ENCODE peak calls at places on chromosome 12, in six cellular contexts. One of them, this sample, is unnamed.

GRCh38 chr12:27984275-27984674 is 11.7 kb upstream of the PTHLH start:
- DNase-seq in HEK293T: no peak
- DNase-seq in activated naive CD4-positive, alpha-beta T cell treated with Interleukin-2 at 50 U/mL for 16 hours: no peak
- DNase-seq in OCI-M1: peak; percentile 60
- DNase-seq in stimulated activated CD4-positive, alpha-beta T cell treated with anti-CD3 and anti-CD28 coated beads, TNF-alpha, amount 100 ng/mL, for 1 hour: no peak
- DNase-seq in nephron progenitor cell: no peak
- DNase-seq in this sample: no peak

GRCh38 chr12:84994436-84994835 is 41.6 kb downstream of the TSPAN19 start:
- DNase-seq in HEK293T: no peak
- DNase-seq in activated naive CD4-positive, alpha-beta T cell treated with Interleukin-2 at 50 U/mL for 16 hours: no peak
- DNase-seq in OCI-M1: no peak
- DNase-seq in stimulated activated CD4-positive, alpha-beta T cell treated with anti-CD3 and anti-CD28 coated beads, TNF-alpha, amount 100 ng/mL, for 1 hour: no peak
- DNase-seq in nephron progenitor cell: no peak
- DNase-seq in this sample: no peak

GRCh38 chr12:4116251-4117111 is 157.1 kb upstream of the CCND2 start:
- DNase-seq in HEK293T: no peak
- DNase-seq in activated naive CD4-positive, alpha-beta T cell treated with Interleukin-2 at 50 U/mL for 16 hours: no peak
- DNase-seq in OCI-M1: no peak
- DNase-seq in stimulated activated CD4-positive, alpha-beta T cell treated with anti-CD3 and anti-CD28 coated beads, TNF-alpha, amount 100 ng/mL, for 1 hour: no peak
- DNase-seq in nephron progenitor cell: no peak
- DNase-seq in this sample: no peak

GRCh38 chr12:6378709-6379427 is 3.5 kb upstream of the SCNN1A start:
- DNase-seq in HEK293T: no peak
- DNase-seq in activated naive CD4-positive, alpha-beta T cell treated with Interleukin-2 at 50 U/mL for 16 hours: no peak
- DNase-seq in OCI-M1: no peak
- DNase-seq in stimulated activated CD4-positive, alpha-beta T cell treated with anti-CD3 and anti-CD28 coated beads, TNF-alpha, amount 100 ng/mL, for 1 hour: no peak
- DNase-seq in nephron progenitor cell: no peak
- DNase-seq in this sample: no peak

GRCh38 chr12:130013771-130014484 is 110.1 kb upstream of the TMEM132D start:
- DNase-seq in HEK293T: peak; percentile 81
- DNase-seq in activated naive CD4-positive, alpha-beta T cell treated with Interleukin-2 at 50 U/mL for 16 hours: no peak
- DNase-seq in OCI-M1: peak; percentile 53
- DNase-seq in stimulated activated CD4-positive, alpha-beta T cell treated with anti-CD3 and anti-CD28 coated beads, TNF-alpha, amount 100 ng/mL, for 1 hour: no peak
- DNase-seq in nephron progenitor cell: peak; percentile 89
- DNase-seq in this sample: peak; percentile 20

GRCh38 chr12:26810330-26810729 is 22.7 kb downstream of the ITPR2 start:
- DNase-seq in HEK293T: no peak
- DNase-seq in activated naive CD4-positive, alpha-beta T cell treated with Interleukin-2 at 50 U/mL for 16 hours: no peak
- DNase-seq in OCI-M1: no peak
- DNase-seq in stimulated activated CD4-positive, alpha-beta T cell treated with anti-CD3 and anti-CD28 coated beads, TNF-alpha, amount 100 ng/mL, for 1 hour: no peak
- DNase-seq in nephron progenitor cell: no peak
- DNase-seq in this sample: no peak

GRCh38 chr12:55847033-55847432 is 4.3 kb upstream of the MMP19 start:
- DNase-seq in HEK293T: no peak
- DNase-seq in activated naive CD4-positive, alpha-beta T cell treated with Interleukin-2 at 50 U/mL for 16 hours: no peak
- DNase-seq in OCI-M1: peak; percentile 32
- DNase-seq in stimulated activated CD4-positive, alpha-beta T cell treated with anti-CD3 and anti-CD28 coated beads, TNF-alpha, amount 100 ng/mL, for 1 hour: no peak
- DNase-seq in nephron progenitor cell: no peak
- DNase-seq in this sample: no peak

GRCh38 chr12:15320881-15321280 is 1.4 kb upstream of the PTPRO start:
- DNase-seq in HEK293T: no peak
- DNase-seq in activated naive CD4-positive, alpha-beta T cell treated with Interleukin-2 at 50 U/mL for 16 hours: no peak
- DNase-seq in OCI-M1: no peak
- DNase-seq in stimulated activated CD4-positive, alpha-beta T cell treated with anti-CD3 and anti-CD28 coated beads, TNF-alpha, amount 100 ng/mL, for 1 hour: no peak
- DNase-seq in nephron progenitor cell: no peak
- DNase-seq in this sample: no peak

GRCh38 chr12:2291182-2291832 is 238.5 kb downstream of the CACNA1C start:
- DNase-seq in HEK293T: peak; percentile 82
- DNase-seq in activated naive CD4-positive, alpha-beta T cell treated with Interleukin-2 at 50 U/mL for 16 hours: peak; percentile 16
- DNase-seq in OCI-M1: peak; percentile 71
- DNase-seq in stimulated activated CD4-positive, alpha-beta T cell treated with anti-CD3 and anti-CD28 coated beads, TNF-alpha, amount 100 ng/mL, for 1 hour: no peak
- DNase-seq in nephron progenitor cell: peak; percentile 47
- DNase-seq in this sample: peak; percentile 30

GRCh38 chr12:27998170-27999110 is 25.9 kb upstream of the PTHLH start:
- DNase-seq in HEK293T: no peak
- DNase-seq in activated naive CD4-positive, alpha-beta T cell treated with Interleukin-2 at 50 U/mL for 16 hours: no peak
- DNase-seq in OCI-M1: peak; percentile 22
- DNase-seq in stimulated activated CD4-positive, alpha-beta T cell treated with anti-CD3 and anti-CD28 coated beads, TNF-alpha, amount 100 ng/mL, for 1 hour: no peak
- DNase-seq in nephron progenitor cell: no peak
- DNase-seq in this sample: no peak

GRCh38 chr12:47776471-47777143 is 3.6 kb downstream of the SLC48A1 start:
- DNase-seq in HEK293T: no peak
- DNase-seq in activated naive CD4-positive, alpha-beta T cell treated with Interleukin-2 at 50 U/mL for 16 hours: no peak
- DNase-seq in OCI-M1: peak; percentile 75
- DNase-seq in stimulated activated CD4-positive, alpha-beta T cell treated with anti-CD3 and anti-CD28 coated beads, TNF-alpha, amount 100 ng/mL, for 1 hour: no peak
- DNase-seq in nephron progenitor cell: no peak
- DNase-seq in this sample: no peak

GRCh38 chr12:12265571-12266388 is 1.1 kb downstream of the LRP6 start:
- DNase-seq in HEK293T: peak; percentile 13
- DNase-seq in activated naive CD4-positive, alpha-beta T cell treated with Interleukin-2 at 50 U/mL for 16 hours: no peak
- DNase-seq in OCI-M1: peak; percentile 41
- DNase-seq in stimulated activated CD4-positive, alpha-beta T cell treated with anti-CD3 and anti-CD28 coated beads, TNF-alpha, amount 100 ng/mL, for 1 hour: no peak
- DNase-seq in nephron progenitor cell: no peak
- DNase-seq in this sample: peak; percentile 27

GRCh38 chr12:5085896-5086295 is 42.2 kb downstream of the KCNA5 start:
- DNase-seq in HEK293T: no peak
- DNase-seq in activated naive CD4-positive, alpha-beta T cell treated with Interleukin-2 at 50 U/mL for 16 hours: no peak
- DNase-seq in OCI-M1: no peak
- DNase-seq in stimulated activated CD4-positive, alpha-beta T cell treated with anti-CD3 and anti-CD28 coated beads, TNF-alpha, amount 100 ng/mL, for 1 hour: no peak
- DNase-seq in nephron progenitor cell: no peak
- DNase-seq in this sample: no peak

GRCh38 chr12:118404876-118405521 is 28.6 kb downstream of the SUDS3 start:
- DNase-seq in HEK293T: peak; percentile 45
- DNase-seq in activated naive CD4-positive, alpha-beta T cell treated with Interleukin-2 at 50 U/mL for 16 hours: peak; percentile 48
- DNase-seq in OCI-M1: peak; percentile 83
- DNase-seq in stimulated activated CD4-positive, alpha-beta T cell treated with anti-CD3 and anti-CD28 coated beads, TNF-alpha, amount 100 ng/mL, for 1 hour: no peak
- DNase-seq in nephron progenitor cell: peak; percentile 69
- DNase-seq in this sample: peak; percentile 59

GRCh38 chr12:127588224-127588623 is 678.7 kb upstream of the TMEM132C start:
- DNase-seq in HEK293T: no peak
- DNase-seq in activated naive CD4-positive, alpha-beta T cell treated with Interleukin-2 at 50 U/mL for 16 hours: no peak
- DNase-seq in OCI-M1: no peak
- DNase-seq in stimulated activated CD4-positive, alpha-beta T cell treated with anti-CD3 and anti-CD28 coated beads, TNF-alpha, amount 100 ng/mL, for 1 hour: no peak
- DNase-seq in nephron progenitor cell: no peak
- DNase-seq in this sample: no peak

GRCh38 chr12:2783936-2784600 is 10.7 kb upstream of the FKBP4 start:
- DNase-seq in HEK293T: peak; percentile 81
- DNase-seq in activated naive CD4-positive, alpha-beta T cell treated with Interleukin-2 at 50 U/mL for 16 hours: peak; percentile 42
- DNase-seq in OCI-M1: peak; percentile 65
- DNase-seq in stimulated activated CD4-positive, alpha-beta T cell treated with anti-CD3 and anti-CD28 coated beads, TNF-alpha, amount 100 ng/mL, for 1 hour: no peak
- DNase-seq in nephron progenitor cell: peak; percentile 73
- DNase-seq in this sample: peak; percentile 76

GRCh38 chr12:6193853-6194815 is 6.1 kb upstream of the CD9 start:
- DNase-seq in HEK293T: no peak
- DNase-seq in activated naive CD4-positive, alpha-beta T cell treated with Interleukin-2 at 50 U/mL for 16 hours: no peak
- DNase-seq in OCI-M1: peak; percentile 25
- DNase-seq in stimulated activated CD4-positive, alpha-beta T cell treated with anti-CD3 and anti-CD28 coated beads, TNF-alpha, amount 100 ng/mL, for 1 hour: no peak
- DNase-seq in nephron progenitor cell: no peak
- DNase-seq in this sample: no peak

GRCh38 chr12:558595-558994 is 98.9 kb downstream of the B4GALNT3 start:
- DNase-seq in HEK293T: no peak
- DNase-seq in activated naive CD4-positive, alpha-beta T cell treated with Interleukin-2 at 50 U/mL for 16 hours: no peak
- DNase-seq in OCI-M1: no peak
- DNase-seq in stimulated activated CD4-positive, alpha-beta T cell treated with anti-CD3 and anti-CD28 coated beads, TNF-alpha, amount 100 ng/mL, for 1 hour: no peak
- DNase-seq in nephron progenitor cell: no peak
- DNase-seq in this sample: no peak

GRCh38 chr12:56190695-56191155 is 1.4 kb upstream of the SMARCC2 start:
- DNase-seq in HEK293T: no peak
- DNase-seq in activated naive CD4-positive, alpha-beta T cell treated with Interleukin-2 at 50 U/mL for 16 hours: no peak
- DNase-seq in OCI-M1: peak; percentile 65
- DNase-seq in stimulated activated CD4-positive, alpha-beta T cell treated with anti-CD3 and anti-CD28 coated beads, TNF-alpha, amount 100 ng/mL, for 1 hour: no peak
- DNase-seq in nephron progenitor cell: no peak
- DNase-seq in this sample: no peak

GRCh38 chr12:2677142-2677880 is 117.5 kb upstream of the FKBP4 start:
- DNase-seq in HEK293T: no peak
- DNase-seq in activated naive CD4-positive, alpha-beta T cell treated with Interleukin-2 at 50 U/mL for 16 hours: no peak
- DNase-seq in OCI-M1: no peak
- DNase-seq in stimulated activated CD4-positive, alpha-beta T cell treated with anti-CD3 and anti-CD28 coated beads, TNF-alpha, amount 100 ng/mL, for 1 hour: no peak
- DNase-seq in nephron progenitor cell: no peak
- DNase-seq in this sample: no peak

GRCh38 chr12:16119618-16120017 is 157.9 kb downstream of the SLC15A5 start:
- DNase-seq in HEK293T: no peak
- DNase-seq in activated naive CD4-positive, alpha-beta T cell treated with Interleukin-2 at 50 U/mL for 16 hours: no peak
- DNase-seq in OCI-M1: no peak
- DNase-seq in stimulated activated CD4-positive, alpha-beta T cell treated with anti-CD3 and anti-CD28 coated beads, TNF-alpha, amount 100 ng/mL, for 1 hour: no peak
- DNase-seq in nephron progenitor cell: no peak
- DNase-seq in this sample: no peak

GRCh38 chr12:65306603-65307501 is 28.4 kb downstream of the MSRB3 start:
- DNase-seq in HEK293T: peak; percentile 30
- DNase-seq in activated naive CD4-positive, alpha-beta T cell treated with Interleukin-2 at 50 U/mL for 16 hours: no peak
- DNase-seq in OCI-M1: peak; percentile 65
- DNase-seq in stimulated activated CD4-positive, alpha-beta T cell treated with anti-CD3 and anti-CD28 coated beads, TNF-alpha, amount 100 ng/mL, for 1 hour: no peak
- DNase-seq in nephron progenitor cell: peak; percentile 47
- DNase-seq in this sample: no peak

GRCh38 chr12:53758081-53758769 is 6.4 kb upstream of the CISTR start:
- DNase-seq in HEK293T: no peak
- DNase-seq in activated naive CD4-positive, alpha-beta T cell treated with Interleukin-2 at 50 U/mL for 16 hours: no peak
- DNase-seq in OCI-M1: no peak
- DNase-seq in stimulated activated CD4-positive, alpha-beta T cell treated with anti-CD3 and anti-CD28 coated beads, TNF-alpha, amount 100 ng/mL, for 1 hour: no peak
- DNase-seq in nephron progenitor cell: no peak
- DNase-seq in this sample: no peak

GRCh38 chr12:68896881-68897540 is 36.0 kb downstream of the CPM start:
- DNase-seq in HEK293T: no peak
- DNase-seq in activated naive CD4-positive, alpha-beta T cell treated with Interleukin-2 at 50 U/mL for 16 hours: no peak
- DNase-seq in OCI-M1: no peak
- DNase-seq in stimulated activated CD4-positive, alpha-beta T cell treated with anti-CD3 and anti-CD28 coated beads, TNF-alpha, amount 100 ng/mL, for 1 hour: no peak
- DNase-seq in nephron progenitor cell: no peak
- DNase-seq in this sample: no peak

GRCh38 chr12:94832780-94833760 is 170.4 kb downstream of the NDUFA12 start:
- DNase-seq in HEK293T: peak; percentile 63
- DNase-seq in activated naive CD4-positive, alpha-beta T cell treated with Interleukin-2 at 50 U/mL for 16 hours: no peak
- DNase-seq in OCI-M1: no peak
- DNase-seq in stimulated activated CD4-positive, alpha-beta T cell treated with anti-CD3 and anti-CD28 coated beads, TNF-alpha, amount 100 ng/mL, for 1 hour: no peak
- DNase-seq in nephron progenitor cell: peak; percentile 43
- DNase-seq in this sample: no peak

GRCh38 chr12:8817856-8818255 is 4.6 kb upstream of the A2ML1 start:
- DNase-seq in HEK293T: no peak
- DNase-seq in activated naive CD4-positive, alpha-beta T cell treated with Interleukin-2 at 50 U/mL for 16 hours: no peak
- DNase-seq in OCI-M1: no peak
- DNase-seq in stimulated activated CD4-positive, alpha-beta T cell treated with anti-CD3 and anti-CD28 coated beads, TNF-alpha, amount 100 ng/mL, for 1 hour: no peak
- DNase-seq in nephron progenitor cell: no peak
- DNase-seq in this sample: no peak

GRCh38 chr12:68317047-68317667 is 15.0 kb downstream of the MDM1 start:
- DNase-seq in HEK293T: peak; percentile 17
- DNase-seq in activated naive CD4-positive, alpha-beta T cell treated with Interleukin-2 at 50 U/mL for 16 hours: peak; percentile 36
- DNase-seq in OCI-M1: peak; percentile 79
- DNase-seq in stimulated activated CD4-positive, alpha-beta T cell treated with anti-CD3 and anti-CD28 coated beads, TNF-alpha, amount 100 ng/mL, for 1 hour: no peak
- DNase-seq in nephron progenitor cell: peak; percentile 29
- DNase-seq in this sample: peak; percentile 34

GRCh38 chr12:122081108-122081696 is 2.6 kb downstream of the MLXIP start:
- DNase-seq in HEK293T: no peak
- DNase-seq in activated naive CD4-positive, alpha-beta T cell treated with Interleukin-2 at 50 U/mL for 16 hours: peak; percentile 21
- DNase-seq in OCI-M1: peak; percentile 60
- DNase-seq in stimulated activated CD4-positive, alpha-beta T cell treated with anti-CD3 and anti-CD28 coated beads, TNF-alpha, amount 100 ng/mL, for 1 hour: no peak
- DNase-seq in nephron progenitor cell: no peak
- DNase-seq in this sample: no peak

GRCh38 chr12:45379261-45379660 is 163.4 kb downstream of the ANO6 start:
- DNase-seq in HEK293T: no peak
- DNase-seq in activated naive CD4-positive, alpha-beta T cell treated with Interleukin-2 at 50 U/mL for 16 hours: no peak
- DNase-seq in OCI-M1: no peak
- DNase-seq in stimulated activated CD4-positive, alpha-beta T cell treated with anti-CD3 and anti-CD28 coated beads, TNF-alpha, amount 100 ng/mL, for 1 hour: no peak
- DNase-seq in nephron progenitor cell: no peak
- DNase-seq in this sample: no peak